ENCODE peak calls at places on chromosomes 13 and 19, in nine cellular contexts. Y, O, L, I, T, M, S, B and G are unnamed samples.

GRCh38 chr13:67227131-67227983 is 2.8 kb downstream of the PCDH9 start:
- DNase-seq in M (no peak), I (no peak), L (no peak), O (no peak), B (no peak), Y (no peak), S (no peak), T (no peak), G (no peak)

GRCh38 chr13:53520132-53520531 is 491.5 kb downstream of the OLFM4 start:
- DNase-seq in L (no peak), S (no peak), B (no peak), Y (no peak), O (no peak), M (no peak), T (no peak), I (no peak), G (no peak)

GRCh38 chr19:10352764-10353671 is 13.6 kb upstream of the ICAM3 start:
- DNase-seq in O (no peak), I (peak; percentile 70), Y (peak; percentile 95), B (no peak), M (no peak), L (no peak), T (no peak), S (peak; percentile 32), G (peak; percentile 80)

GRCh38 chr13:35984287-35984686 is 146.9 kb downstream of the DCLK1 start:
- DNase-seq in O (peak; percentile 55), M (no peak), T (no peak), I (no peak), Y (no peak), S (no peak), L (no peak), B (no peak), G (no peak)

GRCh38 chr19:13770013-13770635 is 4.1 kb upstream of the C19orf53 start:
- DNase-seq in T (no peak), L (no peak), O (no peak), S (no peak), Y (no peak), I (no peak), B (no peak), M (no peak), G (no peak)

GRCh38 chr13:36553501-36553900 is 120.3 kb upstream of the SERTM1 start:
- DNase-seq in Y (no peak), S (peak; percentile 27), O (no peak), B (peak; percentile 5), M (no peak), I (no peak), L (no peak), T (no peak), G (no peak)

GRCh38 chr19:12913011-12913561 is 6.0 kb downstream of the SYCE2 start:
- DNase-seq in M (peak; percentile 11), L (no peak), Y (peak; percentile 67), B (peak; percentile 100), S (peak; percentile 91), T (no peak), O (peak; percentile 98), I (peak; percentile 65), G (peak; percentile 85)

GRCh38 chr19:50490991-50491472 is 14.4 kb upstream of the GARIN5A start:
- DNase-seq in O (no peak), B (no peak), Y (no peak), L (no peak), T (no peak), S (no peak), I (peak; percentile 75), M (no peak), G (no peak)